ENCODE peak calls at places on chromosomes 13 and 19, in seven cellular contexts. V, C, K, E, N, H and J are unnamed samples.

GRCh38 chr19:55075366-55075998 is at the start of gene EPS8L1:
- DNase-seq in V (no peak), C (no peak), K (no peak), E (no peak), N (no peak), H (no peak), J (no peak)

GRCh38 chr13:112784811-112785418 is 95.1 kb downstream of the ATP11A start:
- DNase-seq in V (no peak), C (no peak), K (no peak), E (no peak), N (no peak), H (no peak), J (no peak)

GRCh38 chr13:44271915-44272341 is 101.7 kb upstream of the SERP2 start:
- DNase-seq in V (no peak), C (no peak), K (no peak), E (no peak), N (no peak), H (no peak), J (peak; percentile 71)

GRCh38 chr19:19115954-19116353 is 22.3 kb downstream of the TMEM161A start:
- DNase-seq in V (no peak), C (peak; percentile 0), K (peak; percentile 60), E (peak; percentile 68), N (peak; percentile 41), H (no peak), J (no peak)

GRCh38 chr13:112374271-112374670 is 1.9 kb upstream of the SPACA7 start:
- DNase-seq in V (no peak), C (no peak), K (no peak), E (no peak), N (no peak), H (no peak), J (no peak)

GRCh38 chr19:41870401-41870873 is 6.6 kb upstream of the CD79A start:
- DNase-seq in V (no peak), C (no peak), K (peak; percentile 47), E (no peak), N (no peak), H (no peak), J (peak; percentile 34)

GRCh38 chr19:7894612-7895309 is 6.5 kb downstream of the LRRC8E start:
- DNase-seq in V (no peak), C (peak; percentile 62), K (no peak), E (no peak), N (no peak), H (no peak), J (no peak)

GRCh38 chr19:41898235-41898634 is 15.3 kb downstream of the ARHGEF1 start:
- DNase-seq in V (no peak), C (no peak), K (no peak), E (no peak), N (no peak), H (no peak), J (no peak)

GRCh38 chr13:33106656-33107402 is 90.6 kb downstream of the KL start:
- DNase-seq in V (no peak), C (no peak), K (no peak), E (no peak), N (no peak), H (no peak), J (no peak)

GRCh38 chr13:94641432-94641941 is 39.8 kb downstream of the GPR180 start:
- DNase-seq in V (no peak), C (peak; percentile 98), K (no peak), E (no peak), N (no peak), H (peak; percentile 23), J (peak; percentile 57)

GRCh38 chr19:52748336-52748950 is 13.6 kb upstream of the ZNF611 start:
- DNase-seq in V (no peak), C (no peak), K (no peak), E (no peak), N (no peak), H (no peak), J (peak; percentile 33)

GRCh38 chr13:111903143-111903542 is 163.8 kb upstream of the SOX1 start:
- DNase-seq in V (no peak), C (no peak), K (no peak), E (no peak), N (no peak), H (no peak), J (no peak)

GRCh38 chr13:111210082-111210481 is 95.0 kb downstream of the ARHGEF7 start:
- DNase-seq in V (no peak), C (no peak), K (no peak), E (no peak), N (no peak), H (no peak), J (no peak)

GRCh38 chr13:35990196-35990595 is 141.0 kb downstream of the DCLK1 start:
- DNase-seq in V (no peak), C (no peak), K (no peak), E (no peak), N (no peak), H (no peak), J (no peak)

GRCh38 chr19:57559008-57559403 is 657 bp downstream of the ZNF550 start:
- DNase-seq in V (no peak), C (no peak), K (peak; percentile 26), E (no peak), N (peak; percentile 4), H (no peak), J (no peak)

GRCh38 chr13:114025432-114026127 is 51.7 kb upstream of the C13orf46 start:
- DNase-seq in V (no peak), C (no peak), K (no peak), E (no peak), N (no peak), H (peak; percentile 43), J (no peak)

GRCh38 chr13:26926371-26926770 is 165.8 kb upstream of the GPR12 start:
- DNase-seq in V (no peak), C (no peak), K (no peak), E (no peak), N (no peak), H (no peak), J (no peak)

GRCh38 chr19:48319647-48320537 is 5.5 kb upstream of the EMP3 start:
- DNase-seq in V (peak; percentile 81), C (peak; percentile 41), K (peak; percentile 89), E (peak; percentile 88), N (peak; percentile 81), H (peak; percentile 33), J (peak; percentile 65)

GRCh38 chr13:46546084-46546786 is 6.7 kb upstream of the LRCH1 start:
- DNase-seq in V (no peak), C (no peak), K (no peak), E (no peak), N (no peak), H (no peak), J (no peak)

GRCh38 chr19:28574212-28574611 is 638.7 kb downstream of the UQCRFS1 start:
- DNase-seq in V (no peak), C (no peak), K (no peak), E (no peak), N (no peak), H (no peak), J (no peak)

GRCh38 chr19:32676186-32676894 is 692 bp downstream of the RGS9BP start:
- DNase-seq in V (no peak), C (no peak), K (no peak), E (no peak), N (no peak), H (no peak), J (no peak)

GRCh38 chr13:33611016-33611805 is 206.7 kb upstream of the RFC3 start:
- DNase-seq in V (no peak), C (no peak), K (no peak), E (peak; percentile 70), N (no peak), H (peak; percentile 45), J (peak; percentile 54)

GRCh38 chr13:110250258-110250891 is 56.6 kb downstream of the COL4A1 start:
- DNase-seq in V (no peak), C (no peak), K (no peak), E (no peak), N (no peak), H (peak; percentile 66), J (peak; percentile 86)

GRCh38 chr13:29888306-29888705 is 37.9 kb upstream of the UBL3 start:
- DNase-seq in V (no peak), C (no peak), K (no peak), E (no peak), N (no peak), H (no peak), J (no peak)

GRCh38 chr19:10855879-10856522 is 7.8 kb downstream of the C19orf38 start:
- DNase-seq in V (no peak), C (no peak), K (no peak), E (no peak), N (peak; percentile 31), H (no peak), J (no peak)

GRCh38 chr19:53102701-53103140 is 501 bp downstream of the ZNF160 start:
- DNase-seq in V (no peak), C (no peak), K (peak; percentile 50), E (peak; percentile 40), N (peak; percentile 40), H (peak; percentile 0), J (peak; percentile 11)